ENCODE peak calls at places on chromosomes 12 and 14, in nine cellular contexts. A is RWPE1; L is stimulated activated CD4-positive, alpha-beta T cell treated with anti-CD3 and anti-CD28 coated beads, Interleukin-12 subunit alpha, Interleukin-12 subunit beta, amount 100 ng/mL, for 24 hours; P is fibroblast of the conjunctiva; S is GM23248; H is EL; M is CD8-positive, alpha-beta T cell; X is fibroblast of pulmonary artery; T is psoas muscle. V is an unnamed sample.

GRCh38 chr14:32100175-32100574 is 23.1 kb downstream of the ARHGAP5 start:
- DNase-seq in A (no peak), H (no peak), M (no peak), S (no peak), T (no peak), L (no peak), P (no peak), X (no peak), V (no peak)

GRCh38 chr12:54393350-54393655 is 8.8 kb upstream of the ZNF385A start:
- DNase-seq in A (no peak), L (no peak), S (no peak), H (no peak), P (no peak), M (no peak), X (no peak), T (peak; percentile 54), V (no peak)

GRCh38 chr12:30930238-30931010 is 3.9 kb downstream of the TSPAN11 start:
- DNase-seq in M (no peak), S (no peak), X (no peak), A (no peak), T (no peak), P (no peak), L (no peak), H (no peak), V (no peak)

GRCh38 chr12:77224346-77224745 is 159.0 kb upstream of the E2F7 start:
- DNase-seq in S (no peak), M (no peak), P (no peak), X (no peak), T (no peak), H (no peak), L (no peak), A (no peak), V (no peak)

GRCh38 chr14:99755629-99756603 is 37.3 kb upstream of the EML1 start:
- DNase-seq in X (peak; percentile 87), L (no peak), S (peak; percentile 95), T (peak; percentile 93), M (no peak), H (peak; percentile 96), A (peak; percentile 34), P (peak; percentile 81), V (no peak)

GRCh38 chr12:71846322-71846940 is 6.9 kb downstream of the TBC1D15 start:
- DNase-seq in H (peak; percentile 30), S (peak; percentile 65), L (no peak), A (peak; percentile 28), P (peak; percentile 22), M (no peak), T (no peak), X (peak; percentile 63), V (peak; percentile 52)

GRCh38 chr12:25463521-25463920 is 89.6 kb downstream of the LMNTD1 start:
- DNase-seq in T (no peak), X (no peak), L (no peak), H (no peak), S (no peak), M (no peak), P (no peak), A (no peak), V (no peak)

GRCh38 chr12:94225924-94226630 is 77.7 kb downstream of the PLXNC1 start:
- DNase-seq in M (no peak), L (no peak), S (no peak), P (no peak), T (no peak), X (no peak), H (no peak), A (no peak), V (no peak)

GRCh38 chr14:78136695-78137094 is 33.5 kb upstream of the NRXN3 start:
- DNase-seq in P (no peak), T (no peak), L (no peak), X (no peak), A (no peak), H (no peak), M (no peak), S (no peak), V (no peak)

GRCh38 chr12:106248849-106249371 is 1.1 kb upstream of the CKAP4 start:
- DNase-seq in L (peak; percentile 18), A (no peak), X (peak; percentile 68), M (peak; percentile 44), S (peak; percentile 90), T (no peak), P (no peak), H (peak; percentile 63), V (no peak)

GRCh38 chr12:85530486-85530885 is 250.5 kb downstream of the ALX1 start:
- DNase-seq in A (no peak), X (no peak), T (no peak), S (no peak), P (no peak), L (no peak), H (no peak), M (no peak), V (no peak)

GRCh38 chr12:30698346-30698745 is 2.7 kb upstream of the IPO8 start:
- DNase-seq in A (no peak), P (no peak), S (no peak), H (no peak), M (no peak), L (no peak), X (no peak), T (no peak), V (no peak)

GRCh38 chr12:107152331-107152730 is 59.0 kb upstream of the CRY1 start:
- DNase-seq in A (no peak), S (no peak), M (no peak), H (peak; percentile 10), T (no peak), L (no peak), X (no peak), P (no peak), V (no peak)

GRCh38 chr12:6250343-6250742 is 50.1 kb downstream of the CD9 start:
- DNase-seq in A (no peak), M (no peak), X (peak; percentile 29), H (no peak), T (no peak), L (no peak), S (peak; percentile 46), P (no peak), V (no peak)

GRCh38 chr12:50297996-50298395 is 14.7 kb upstream of the LIMA1 start:
- DNase-seq in A (no peak), M (no peak), L (no peak), S (no peak), P (no peak), T (no peak), X (no peak), H (no peak), V (no peak)

GRCh38 chr14:96122496-96122895 is 82.1 kb upstream of the BDKRB2 start:
- DNase-seq in H (peak; percentile 95), L (no peak), T (no peak), M (no peak), X (no peak), A (no peak), P (peak; percentile 60), S (peak; percentile 58), V (no peak)

GRCh38 chr12:12736759-12737676 is 19.9 kb downstream of the CDKN1B start:
- DNase-seq in T (no peak), P (no peak), A (no peak), S (peak; percentile 92), L (no peak), M (peak; percentile 50), X (peak; percentile 67), H (peak; percentile 85), V (no peak)

GRCh38 chr14:79571361-79571760 is 639.9 kb downstream of the DIO2 start:
- DNase-seq in T (no peak), X (peak; percentile 20), S (no peak), A (no peak), P (no peak), M (no peak), L (no peak), H (no peak), V (no peak)

GRCh38 chr14:68806526-68807147 is 13.8 kb upstream of the ZFP36L1 start:
- DNase-seq in P (no peak), S (no peak), H (no peak), M (no peak), A (no peak), X (no peak), T (no peak), L (no peak), V (no peak)

GRCh38 chr12:30023186-30023585 is 239.4 kb upstream of the TMTC1 start:
- DNase-seq in H (no peak), M (no peak), X (peak; percentile 10), P (no peak), L (no peak), A (no peak), T (no peak), S (no peak), V (no peak)

GRCh38 chr14:102215522-102216250 is 76.0 kb downstream of the WDR20 start:
- DNase-seq in P (no peak), M (no peak), T (peak; percentile 52), X (no peak), A (no peak), H (no peak), L (no peak), S (peak; percentile 15), V (no peak)

GRCh38 chr12:69024907-69025306 is 91.9 kb upstream of the CPM start:
- DNase-seq in T (no peak), S (peak; percentile 71), P (no peak), H (peak; percentile 49), A (peak; percentile 45), X (peak; percentile 18), L (no peak), M (no peak), V (no peak)

GRCh38 chr14:65131176-65131765 is 29.0 kb upstream of the MAX start:
- DNase-seq in A (peak; percentile 41), L (no peak), X (no peak), M (no peak), P (no peak), T (no peak), H (peak; percentile 91), S (peak; percentile 38), V (no peak)

GRCh38 chr14:61659582-61659981 is 35.7 kb upstream of the HIF1A start:
- DNase-seq in H (no peak), P (no peak), T (no peak), X (peak; percentile 63), L (no peak), M (no peak), S (peak; percentile 54), A (no peak), V (no peak)

GRCh38 chr12:91836264-91836663 is 309.4 kb downstream of the BTG1 start:
- DNase-seq in M (no peak), S (no peak), P (no peak), X (no peak), H (no peak), L (no peak), A (no peak), T (no peak), V (no peak)

GRCh38 chr14:98323850-98324249 is 948.1 kb downstream of the BCL11B start:
- DNase-seq in P (no peak), A (no peak), M (no peak), T (no peak), S (no peak), X (no peak), L (no peak), H (no peak), V (no peak)

GRCh38 chr14:101333335-101334280 is 227.7 kb upstream of the DIO3 start:
- DNase-seq in S (no peak), A (no peak), X (no peak), H (no peak), L (no peak), T (no peak), P (no peak), M (no peak), V (no peak)

GRCh38 chr12:121637231-121637914 is 11.0 kb downstream of the ORAI1 start:
- DNase-seq in A (no peak), M (peak; percentile 48), H (no peak), T (peak; percentile 66), L (peak; percentile 41), X (no peak), P (no peak), S (no peak), V (no peak)

GRCh38 chr14:100340454-100340813 is 17.3 kb downstream of the SLC25A47 start:
- DNase-seq in T (no peak), L (no peak), M (no peak), X (no peak), H (no peak), P (no peak), S (no peak), A (no peak), V (no peak)

GRCh38 chr12:113899844-113900471 is 66.2 kb downstream of the RBM19 start:
- DNase-seq in A (no peak), P (no peak), H (no peak), T (no peak), S (no peak), M (no peak), L (no peak), X (no peak), V (peak; percentile 59)

GRCh38 chr12:50213439-50213838 is 46.3 kb upstream of the CERS5 start:
- DNase-seq in A (no peak), H (no peak), L (no peak), S (no peak), P (no peak), X (no peak), T (no peak), M (no peak), V (no peak)